ENCODE peak calls at places on chromosomes 7 and 10, in eight cellular contexts. C is psoas muscle, E is hepatocyte, D is lower lobe of right lung, K is sigmoid colon, F is AG04450, V is mammary epithelial cell, T is K562. Z is an unnamed sample.

GRCh38 chr7:156703209-156703608 is 62.6 kb downstream of the RNF32 start:
- DNase-seq in C (no peak), F (no peak), T (no peak), K (no peak), E (no peak), D (no peak), V (no peak), Z (no peak)

GRCh38 chr7:897771-898376 is 21.5 kb downstream of the GET4 start:
- DNase-seq in V (no peak), D (no peak), K (no peak), E (peak), F (no peak), T (no peak), C (peak), Z (no peak)

GRCh38 chr10:35421553-35422178 is 85.4 kb downstream of the CCNY start:
- DNase-seq in C (no peak), T (no peak), F (peak), D (no peak), K (peak), V (peak), E (peak), Z (no peak)

GRCh38 chr7:47008461-47008860 is 573.5 kb downstream of the TNS3 start:
- DNase-seq in F (no peak), C (no peak), T (no peak), K (no peak), V (no peak), E (no peak), D (no peak), Z (no peak)

GRCh38 chr10:110803830-110804338 is 67.8 kb upstream of the PDCD4 start:
- DNase-seq in C (peak), E (peak), F (no peak), T (peak), V (peak), K (no peak), D (no peak), Z (peak)

GRCh38 chr10:100303724-100304319 is 17.3 kb upstream of the BLOC1S2 start:
- DNase-seq in D (no peak), K (no peak), E (peak), F (no peak), V (peak), C (no peak), T (peak), Z (no peak)

GRCh38 chr10:24241536-24241935 is 32.6 kb downstream of the KIAA1217 start:
- DNase-seq in V (no peak), E (no peak), T (no peak), F (no peak), K (no peak), C (no peak), D (no peak), Z (no peak)

GRCh38 chr7:36591643-36592042 is 132.7 kb downstream of the AOAH start:
- DNase-seq in C (no peak), T (no peak), K (no peak), V (no peak), F (no peak), D (no peak), E (no peak), Z (no peak)

GRCh38 chr7:11319491-11320274 is 346.0 kb downstream of the PHF14 start:
- DNase-seq in V (peak), F (no peak), D (no peak), E (no peak), T (no peak), K (no peak), C (no peak), Z (no peak)

GRCh38 chr7:130417215-130417614 is 23.6 kb downstream of the CEP41 start:
- DNase-seq in E (no peak), F (no peak), C (no peak), D (no peak), K (no peak), V (no peak), T (no peak), Z (no peak)

GRCh38 chr10:89022734-89023133 is 32.1 kb downstream of the FAS start:
- DNase-seq in K (no peak), V (peak), F (no peak), D (no peak), E (no peak), T (no peak), C (no peak), Z (no peak)

GRCh38 chr7:44713680-44714335 is 34.8 kb upstream of the ZMIZ2 start:
- DNase-seq in C (no peak), F (no peak), V (no peak), T (peak), E (no peak), D (no peak), K (no peak), Z (no peak)

GRCh38 chr7:111820117-111820516 is 257.8 kb upstream of the IMMP2L start:
- DNase-seq in D (no peak), C (no peak), T (no peak), E (no peak), K (no peak), V (no peak), F (no peak), Z (no peak)

GRCh38 chr10:60549686-60550085 is 160.0 kb upstream of the ANK3 start:
- DNase-seq in K (no peak), V (peak), D (no peak), F (no peak), E (peak), C (no peak), T (no peak), Z (no peak)

GRCh38 chr7:8283968-8284367 is 22.0 kb upstream of the ICA1 start:
- DNase-seq in D (no peak), E (no peak), T (no peak), C (no peak), K (no peak), F (no peak), V (no peak), Z (no peak)

GRCh38 chr7:38178695-38179344 is 775 bp downstream of the STARD3NL start:
- DNase-seq in T (no peak), K (no peak), F (no peak), E (no peak), C (no peak), D (no peak), V (no peak), Z (no peak)

GRCh38 chr10:78524941-78525340 is 491.3 kb downstream of the RPS24 start:
- DNase-seq in D (no peak), E (no peak), T (no peak), V (no peak), K (no peak), C (no peak), F (no peak), Z (no peak)

GRCh38 chr7:121960678-121961461 is 87.9 kb downstream of the PTPRZ1 start:
- DNase-seq in V (peak), K (no peak), C (no peak), F (peak), D (no peak), T (no peak), E (peak), Z (no peak)

GRCh38 chr7:106110885-106111670 is 1.0 kb downstream of the SYPL1 start:
- DNase-seq in C (no peak), F (no peak), T (no peak), K (no peak), D (no peak), V (no peak), E (no peak), Z (no peak)

GRCh38 chr7:87574630-87575029 is 26.1 kb downstream of the ABCB1 start:
- DNase-seq in E (peak), T (no peak), C (no peak), D (no peak), K (no peak), F (peak), V (peak), Z (no peak)

GRCh38 chr10:70508912-70509366 is 30.4 kb downstream of the PALD1 start:
- DNase-seq in F (no peak), D (peak), E (peak), T (no peak), C (peak), K (peak), V (no peak), Z (no peak)

GRCh38 chr10:102009801-102010425 is 46.1 kb downstream of the ARMH3 start:
- DNase-seq in D (no peak), C (no peak), E (peak), T (no peak), V (peak), F (peak), K (peak), Z (peak)
- TF ChIP-seq CTCF in D (peak), C (peak), E (peak), T (no peak), V (peak), F (peak), K (peak), Z (peak)

GRCh38 chr10:47384148-47384921 is at the start of gene ZNF488:
- DNase-seq in E (peak), T (peak), F (peak), K (peak), C (peak), V (peak), D (peak), Z (peak)
- H3K27ac ChIP-seq in E (peak), T (no peak), F (no peak), K (peak), C (peak), V (peak), D (peak), Z (peak)

DNA sequence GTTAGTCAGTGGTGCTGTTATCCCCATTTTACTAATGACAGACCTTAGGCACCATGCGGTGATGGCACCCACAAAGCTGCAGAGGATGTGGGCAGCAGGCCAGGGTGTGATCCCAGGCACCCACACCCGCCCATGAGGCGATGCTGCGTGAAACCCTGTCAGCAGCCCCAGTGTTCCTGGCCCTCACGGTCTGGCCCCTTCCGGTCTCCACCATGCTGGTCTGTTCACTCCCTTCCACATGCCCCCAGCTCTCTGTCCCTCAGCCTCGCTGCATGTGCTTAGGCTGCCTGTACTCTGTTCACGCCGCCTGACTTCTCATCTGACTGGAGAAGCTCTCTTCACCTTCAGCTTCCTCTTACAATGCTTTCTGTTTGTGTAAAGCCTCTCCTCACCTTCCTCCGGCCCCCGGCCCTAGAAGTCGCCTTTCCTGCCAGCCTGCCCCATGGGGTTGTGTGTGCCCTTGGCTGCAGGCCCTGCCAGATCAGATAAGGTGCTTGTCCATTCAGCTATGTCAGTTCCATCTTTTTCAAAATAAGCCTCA is 17.6 kb upstream of the ORAI2 start:
- DNase-seq in E (no peak), V (no peak), T (no peak), C (no peak), D (peak), F (no peak), K (no peak), Z (no peak)
- TF ChIP-seq CTCF in E (no peak), V (no peak), T (no peak), C (no peak), D (no peak), F (no peak), K (no peak), Z (no peak)

GRCh38 chr7:2527505-2528464 is 8.2 kb downstream of the LFNG start:
- DNase-seq in E (peak), K (no peak), F (no peak), V (peak), C (peak), T (peak), D (peak), Z (no peak)

GRCh38 chr7:2526659-2527504 is 7.3 kb downstream of the LFNG start:
- DNase-seq in E (no peak), D (peak), F (no peak), V (no peak), T (no peak), C (peak), K (no peak), Z (no peak)

GRCh38 chr7:2528481-2529095 is 9.0 kb downstream of the LFNG start:
- DNase-seq in K (no peak), D (no peak), T (no peak), C (peak), V (no peak), E (no peak), F (no peak), Z (no peak)

GRCh38 chr7:2530076-2530967 is 10.7 kb downstream of the LFNG start:
- DNase-seq in K (no peak), V (no peak), E (no peak), T (peak), D (peak), C (peak), F (no peak), Z (no peak)

DNA sequence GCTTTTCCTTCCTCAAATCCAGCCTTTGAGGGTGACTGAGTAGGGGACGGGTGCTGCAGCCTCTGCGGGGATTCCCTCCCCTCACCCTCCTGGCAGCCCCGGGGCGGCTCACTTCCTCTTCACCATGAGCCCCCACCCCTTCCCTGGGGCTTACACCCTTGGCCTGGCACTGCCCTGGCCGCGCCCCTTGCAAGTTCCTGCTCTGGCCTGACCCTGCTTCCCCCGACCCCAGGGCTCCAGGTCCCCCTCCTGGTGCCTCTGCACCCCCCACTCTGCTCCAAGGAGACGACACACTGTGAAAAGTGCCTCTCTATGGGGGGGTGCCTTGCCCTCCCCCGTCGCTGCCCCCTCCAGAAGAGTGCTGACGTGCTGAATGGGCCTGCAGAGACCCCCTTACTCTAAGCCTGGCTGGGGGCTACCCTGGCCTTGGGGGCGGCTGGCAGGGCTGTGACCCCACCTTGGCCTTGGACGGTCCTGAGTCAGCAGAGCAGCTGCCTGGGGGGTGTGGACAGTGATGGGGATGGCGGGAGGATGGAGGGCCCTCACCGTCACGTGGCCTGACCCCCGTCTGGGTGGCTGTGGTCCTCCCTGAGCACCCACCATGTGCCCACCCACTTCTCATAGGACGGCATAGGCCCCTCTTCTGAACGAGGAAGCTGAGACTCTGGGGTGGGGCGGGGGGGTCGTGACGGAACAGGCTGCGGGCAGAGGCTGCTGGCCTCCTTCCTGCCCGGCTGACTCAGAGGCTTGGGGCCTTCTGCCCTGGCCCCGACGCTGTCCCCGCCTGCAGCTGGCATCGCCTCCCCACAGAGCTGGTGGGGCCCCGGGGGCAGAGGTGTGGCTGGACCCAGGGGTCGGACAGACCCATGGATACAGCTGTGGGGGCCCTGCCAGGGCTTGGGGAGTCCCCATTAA is 9.8 kb downstream of the LFNG start:
- DNase-seq in V (no peak), C (peak), T (no peak), F (no peak), K (peak), D (peak), E (no peak), Z (peak)
- H3K27ac ChIP-seq in V (no peak), C (peak), T (no peak), F (no peak), K (peak), D (peak), E (peak), Z (peak)

DNA sequence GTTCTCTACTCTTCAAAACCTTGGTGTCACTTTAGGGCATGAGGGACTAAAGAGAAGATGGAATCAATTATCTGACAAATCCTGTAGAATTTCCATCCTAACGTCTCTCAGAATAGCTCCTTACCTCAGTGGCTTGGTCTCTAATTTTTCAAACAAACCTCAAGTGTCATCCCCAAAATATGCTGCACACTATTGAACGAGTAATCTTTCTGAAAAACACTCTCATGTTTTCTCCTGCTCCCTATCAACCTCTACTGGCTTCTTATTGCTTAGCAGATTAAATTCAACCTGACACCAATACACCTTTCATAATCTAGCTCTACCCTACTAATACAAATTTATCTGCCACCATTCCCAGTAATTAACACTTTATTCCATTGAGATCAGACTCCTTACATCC is 8.5 kb downstream of the CNOT4 start:
- DNase-seq in K (no peak), E (no peak), D (no peak), V (no peak), C (no peak), T (no peak), F (no peak), Z (no peak)
- TF ChIP-seq CTCF in K (no peak), E (no peak), D (no peak), V (no peak), C (no peak), T (peak), F (peak), Z (no peak)

GRCh38 chr10:6494452-6494839 is 85.6 kb downstream of the PRKCQ start:
- DNase-seq in D (no peak), T (no peak), F (no peak), E (no peak), V (no peak), C (no peak), K (no peak), Z (no peak)

GRCh38 chr10:6490594-6490993 is 89.5 kb downstream of the PRKCQ start:
- DNase-seq in V (no peak), F (no peak), E (no peak), K (no peak), T (no peak), D (no peak), C (no peak), Z (no peak)

GRCh38 chr10:6493521-6494451 is 86.3 kb downstream of the PRKCQ start:
- DNase-seq in T (no peak), E (no peak), K (no peak), F (no peak), V (peak), D (no peak), C (no peak), Z (no peak)

GRCh38 chr10:6492896-6493295 is 87.2 kb downstream of the PRKCQ start:
- DNase-seq in C (no peak), D (no peak), E (no peak), F (no peak), T (no peak), K (no peak), V (no peak), Z (no peak)

DNA sequence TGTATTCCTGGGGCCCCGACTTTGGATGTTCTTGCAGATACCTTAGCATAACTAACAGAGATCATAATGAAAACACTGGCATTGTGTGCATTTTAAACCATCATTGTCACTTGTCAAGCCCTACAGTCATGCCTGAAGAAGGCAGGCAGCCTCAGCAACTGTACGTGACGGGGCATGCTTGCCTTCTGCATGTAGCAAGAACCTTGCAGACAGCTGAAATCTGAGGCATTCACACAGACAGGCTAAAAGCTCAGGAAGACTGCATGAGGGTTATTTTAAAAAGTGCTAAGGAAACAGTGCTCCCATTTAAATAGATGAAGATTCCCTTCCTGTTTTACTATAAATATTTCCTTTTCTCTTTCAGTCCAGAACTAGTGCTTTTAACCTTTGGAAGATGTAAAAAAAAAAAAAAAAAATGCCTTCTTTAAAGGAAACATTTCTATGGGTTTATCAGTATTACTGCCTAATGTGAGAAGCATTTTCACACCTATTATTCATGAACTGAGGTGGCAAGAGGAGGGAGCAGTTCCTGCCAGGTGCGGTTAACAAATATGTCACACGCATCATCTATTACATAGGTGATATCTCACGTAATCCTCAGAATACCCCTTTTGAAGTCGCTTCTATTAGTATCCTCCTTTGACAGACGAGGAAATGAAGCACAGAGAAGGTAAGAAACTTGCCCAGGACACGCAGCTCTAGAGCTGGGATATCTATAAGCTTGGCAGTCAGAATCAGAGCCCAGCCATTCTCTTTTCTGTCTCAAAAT is 88.1 kb downstream of the PRKCQ start:
- DNase-seq in D (no peak), E (no peak), K (no peak), T (no peak), C (no peak), V (peak), F (no peak), Z (no peak)
- H3K27ac ChIP-seq in D (no peak), E (no peak), K (no peak), T (no peak), C (no peak), V (peak), F (no peak), Z (no peak)

GRCh38 chr7:18086165-18087030 is 58.8 kb upstream of the PRPS1L1 start:
- DNase-seq in T (peak), V (peak), C (peak), E (peak), F (no peak), D (peak), K (peak), Z (peak)
- TF ChIP-seq CTCF in T (no peak), V (no peak), C (no peak), E (peak), F (no peak), D (peak), K (no peak), Z (no peak)

GRCh38 chr10:51649064-51649463 is 50.3 kb downstream of the CSTF2T start:
- DNase-seq in T (no peak), C (no peak), F (no peak), K (no peak), D (no peak), V (no peak), E (no peak), Z (no peak)

GRCh38 chr10:51654918-51655317 is 44.5 kb downstream of the CSTF2T start:
- DNase-seq in T (no peak), D (no peak), V (no peak), K (no peak), F (no peak), E (no peak), C (no peak), Z (no peak)

GRCh38 chr10:51653025-51653424 is 46.4 kb downstream of the CSTF2T start:
- DNase-seq in E (no peak), D (no peak), K (no peak), T (no peak), C (no peak), F (no peak), V (no peak), Z (no peak)

GRCh38 chr10:51656467-51656866 is 42.9 kb downstream of the CSTF2T start:
- DNase-seq in E (no peak), F (no peak), K (no peak), C (no peak), T (no peak), V (no peak), D (no peak), Z (no peak)

DNA sequence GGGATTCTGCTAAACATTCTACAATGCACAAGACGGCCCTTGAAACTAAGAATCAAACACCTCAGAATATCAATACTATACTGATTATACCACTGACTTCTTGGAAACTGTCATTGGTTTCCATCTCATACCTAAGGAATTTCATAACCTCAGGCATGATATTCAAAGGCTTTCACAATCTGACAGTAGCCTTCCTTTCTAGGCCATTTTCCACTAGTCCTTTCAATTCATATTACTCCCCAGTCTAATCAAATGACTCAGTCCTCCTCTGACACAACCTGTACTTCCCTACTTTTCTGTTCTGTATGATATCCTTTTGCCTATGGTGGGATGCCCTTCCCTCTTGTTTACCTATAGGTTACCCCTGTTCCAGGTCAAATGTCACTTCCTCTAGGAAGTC is 48.3 kb downstream of the CSTF2T start:
- DNase-seq in V (peak), K (no peak), E (no peak), T (no peak), C (no peak), F (no peak), D (no peak), Z (no peak)
- H3K27ac ChIP-seq in V (no peak), K (no peak), E (no peak), T (no peak), C (no peak), F (no peak), D (no peak), Z (no peak)